ENCODE peak calls at places on chromosomes 3 and 15, in six cellular contexts. One of them, this sample, is unnamed.

GRCh38 chr3:179973931-179974361 is 62.8 kb downstream of the PEX5L start:
- DNase-seq in ovary: no peak
- DNase-seq in brain microvascular endothelial cell: no peak
- DNase-seq in psoas muscle: no peak
- DNase-seq in heart left ventricle: no peak
- DNase-seq in breast epithelium: no peak
- DNase-seq in this sample: no peak

GRCh38 chr3:156681003-156681402 is 6.6 kb downstream of the TIPARP start:
- DNase-seq in psoas muscle: no peak
- DNase-seq in breast epithelium: peak; percentile 53
- DNase-seq in brain microvascular endothelial cell: peak; percentile 95
- DNase-seq in heart left ventricle: peak; percentile 59
- DNase-seq in ovary: no peak
- DNase-seq in this sample: no peak

GRCh38 chr15:87681054-87681453 is 575.5 kb downstream of the NTRK3 start:
- DNase-seq in psoas muscle: no peak
- DNase-seq in breast epithelium: no peak
- DNase-seq in ovary: no peak
- DNase-seq in heart left ventricle: no peak
- DNase-seq in brain microvascular endothelial cell: no peak
- DNase-seq in this sample: no peak

GRCh38 chr3:196159952-196160804 is 51.0 kb downstream of the ZDHHC19 start:
- DNase-seq in heart left ventricle: peak; percentile 31
- DNase-seq in breast epithelium: no peak
- DNase-seq in brain microvascular endothelial cell: peak; percentile 57
- DNase-seq in psoas muscle: peak; percentile 48
- DNase-seq in ovary: no peak
- DNase-seq in this sample: no peak

GRCh38 chr3:126036056-126036549 is 47.8 kb downstream of the SLC41A3 start:
- DNase-seq in heart left ventricle: peak; percentile 6
- DNase-seq in brain microvascular endothelial cell: no peak
- DNase-seq in psoas muscle: no peak
- DNase-seq in ovary: no peak
- DNase-seq in breast epithelium: no peak
- DNase-seq in this sample: no peak

GRCh38 chr3:196694202-196694638 is 17.8 kb downstream of the CEP19 start:
- DNase-seq in brain microvascular endothelial cell: no peak
- DNase-seq in ovary: no peak
- DNase-seq in psoas muscle: no peak
- DNase-seq in heart left ventricle: no peak
- DNase-seq in breast epithelium: no peak
- DNase-seq in this sample: no peak

GRCh38 chr3:172466553-172467130 is 18.4 kb upstream of the GHSR start:
- DNase-seq in heart left ventricle: no peak
- DNase-seq in brain microvascular endothelial cell: no peak
- DNase-seq in breast epithelium: no peak
- DNase-seq in psoas muscle: no peak
- DNase-seq in ovary: no peak
- DNase-seq in this sample: no peak

GRCh38 chr3:183802989-183803388 is 22.4 kb downstream of the MAP6D1 start:
- DNase-seq in heart left ventricle: no peak
- DNase-seq in breast epithelium: no peak
- DNase-seq in ovary: no peak
- DNase-seq in brain microvascular endothelial cell: no peak
- DNase-seq in psoas muscle: no peak
- DNase-seq in this sample: no peak

GRCh38 chr3:123741058-123741511 is 143.0 kb downstream of the MYLK start:
- DNase-seq in heart left ventricle: no peak
- DNase-seq in brain microvascular endothelial cell: no peak
- DNase-seq in breast epithelium: no peak
- DNase-seq in psoas muscle: no peak
- DNase-seq in ovary: no peak
- DNase-seq in this sample: no peak
- H3K27ac ChIP-seq in heart left ventricle: no peak overlapping the region
- H3K27ac ChIP-seq in brain microvascular endothelial cell: no peak overlapping the region
- H3K27ac ChIP-seq in breast epithelium: no peak overlapping the region
- H3K27ac ChIP-seq in psoas muscle: no peak overlapping the region
- H3K27ac ChIP-seq in ovary: no peak overlapping the region
- H3K27ac ChIP-seq in this sample: no peak overlapping the region

GRCh38 chr15:40906947-40907802 is 12.9 kb downstream of the VPS18 start:
- DNase-seq in breast epithelium: no peak
- DNase-seq in psoas muscle: no peak
- DNase-seq in brain microvascular endothelial cell: no peak
- DNase-seq in ovary: no peak
- DNase-seq in heart left ventricle: peak; percentile 81
- DNase-seq in this sample: peak; percentile 58

GRCh38 chr15:40908095-40908494 is 13.8 kb downstream of the VPS18 start:
- DNase-seq in ovary: no peak
- DNase-seq in breast epithelium: no peak
- DNase-seq in psoas muscle: no peak
- DNase-seq in brain microvascular endothelial cell: no peak
- DNase-seq in heart left ventricle: peak; percentile 16
- DNase-seq in this sample: no peak

GRCh38 chr15:40904552-40905201 is 10.4 kb downstream of the VPS18 start:
- DNase-seq in psoas muscle: no peak
- DNase-seq in ovary: no peak
- DNase-seq in brain microvascular endothelial cell: no peak
- DNase-seq in breast epithelium: no peak
- DNase-seq in heart left ventricle: no peak
- DNase-seq in this sample: no peak

GRCh38 chr15:40902605-40903561 is 8.6 kb downstream of the VPS18 start:
- DNase-seq in brain microvascular endothelial cell: no peak
- DNase-seq in psoas muscle: no peak
- DNase-seq in breast epithelium: no peak
- DNase-seq in heart left ventricle: no peak
- DNase-seq in ovary: no peak
- DNase-seq in this sample: no peak

GRCh38 chr15:40906101-40906946 is 12.1 kb downstream of the VPS18 start:
- DNase-seq in breast epithelium: peak; percentile 88
- DNase-seq in brain microvascular endothelial cell: peak; percentile 62
- DNase-seq in ovary: peak; percentile 82
- DNase-seq in heart left ventricle: peak; percentile 93
- DNase-seq in psoas muscle: peak; percentile 94
- DNase-seq in this sample: peak; percentile 67
- H3K27ac ChIP-seq in breast epithelium: peak overlapping the region; percentile 98
- H3K27ac ChIP-seq in brain microvascular endothelial cell: peak overlapping the region; percentile 3
- H3K27ac ChIP-seq in ovary: peak overlapping the region; percentile 46
- H3K27ac ChIP-seq in heart left ventricle: peak overlapping the region; percentile 94
- H3K27ac ChIP-seq in psoas muscle: peak overlapping the region; percentile 97
- H3K27ac ChIP-seq in this sample: peak overlapping the region; percentile 67

GRCh38 chr15:96504371-96504770 is 173.9 kb downstream of the NR2F2 start:
- DNase-seq in brain microvascular endothelial cell: no peak
- DNase-seq in psoas muscle: no peak
- DNase-seq in ovary: no peak
- DNase-seq in heart left ventricle: no peak
- DNase-seq in breast epithelium: no peak
- DNase-seq in this sample: no peak
- H3K27ac ChIP-seq in brain microvascular endothelial cell: no peak overlapping the region
- H3K27ac ChIP-seq in psoas muscle: no peak overlapping the region
- H3K27ac ChIP-seq in ovary: no peak overlapping the region
- H3K27ac ChIP-seq in heart left ventricle: no peak overlapping the region
- H3K27ac ChIP-seq in breast epithelium: no peak overlapping the region
- H3K27ac ChIP-seq in this sample: no peak overlapping the region

GRCh38 chr3:197782230-197782629 is 8.8 kb upstream of the LRCH3 start:
- DNase-seq in ovary: no peak
- DNase-seq in breast epithelium: no peak
- DNase-seq in heart left ventricle: no peak
- DNase-seq in brain microvascular endothelial cell: no peak
- DNase-seq in psoas muscle: no peak
- DNase-seq in this sample: no peak
- H3K27ac ChIP-seq in ovary: no peak overlapping the region
- H3K27ac ChIP-seq in breast epithelium: no peak overlapping the region
- H3K27ac ChIP-seq in heart left ventricle: no peak overlapping the region
- H3K27ac ChIP-seq in brain microvascular endothelial cell: no peak overlapping the region
- H3K27ac ChIP-seq in psoas muscle: no peak overlapping the region
- H3K27ac ChIP-seq in this sample: no peak overlapping the region

DNA sequence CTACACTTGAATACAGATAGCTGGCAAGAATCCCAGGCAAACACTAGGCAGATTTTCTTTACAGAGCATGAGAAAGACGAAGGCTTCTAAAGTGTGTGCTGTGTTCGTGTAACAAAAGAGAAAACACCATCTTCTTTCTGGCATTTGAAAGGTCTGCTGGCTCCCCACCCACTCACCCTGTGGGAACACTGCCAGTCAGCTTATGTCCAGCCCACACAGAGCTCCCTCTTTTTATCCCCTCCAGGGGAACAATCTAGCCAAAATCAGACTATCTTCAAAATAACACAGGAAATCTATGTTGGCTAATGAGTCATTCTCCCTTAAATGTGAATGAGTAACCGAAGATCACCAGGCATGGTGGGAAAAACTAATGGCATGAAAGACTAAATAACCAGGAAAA is 45.6 kb upstream of the PAQR5 start:
- DNase-seq in heart left ventricle: no peak
- DNase-seq in psoas muscle: no peak
- DNase-seq in ovary: no peak
- DNase-seq in breast epithelium: no peak
- DNase-seq in brain microvascular endothelial cell: peak; percentile 80
- DNase-seq in this sample: no peak
- H3K27ac ChIP-seq in heart left ventricle: no peak overlapping the region
- H3K27ac ChIP-seq in psoas muscle: peak overlapping the region; percentile 10
- H3K27ac ChIP-seq in ovary: no peak overlapping the region
- H3K27ac ChIP-seq in breast epithelium: peak overlapping the region; percentile 60
- H3K27ac ChIP-seq in brain microvascular endothelial cell: peak overlapping the region; percentile 72
- H3K27ac ChIP-seq in this sample: no peak overlapping the region

This sample was measured in CD4-positive, alpha-beta T cell.